ENCODE peak calls at places on chromosomes 13 and 19, in seven cellular contexts. I is HCT116, M is H1, C is endothelial cell of umbilical vein, B is GM12878, X is HepG2, F is K562. D is an unnamed sample.

GRCh38 chr19:42397315-42398166 is 7.4 kb upstream of the CNFN start:
- DNase-seq in I (no peak), X (no peak), M (no peak), B (no peak), C (no peak), F (no peak), D (no peak)

GRCh38 chr13:109318945-109319590 is 467.3 kb downstream of the IRS2 start:
- DNase-seq in B (no peak), M (no peak), C (no peak), F (no peak), I (no peak), X (no peak), D (no peak)

GRCh38 chr19:43229315-43229714 is 23.9 kb upstream of the PSG4 start:
- DNase-seq in F (peak), M (no peak), B (no peak), X (peak), I (peak), C (no peak), D (no peak)

GRCh38 chr13:50589139-50589538 is 254.4 kb downstream of the DLEU7 start:
- DNase-seq in M (no peak), C (no peak), I (no peak), X (no peak), F (no peak), B (no peak), D (no peak)

GRCh38 chr19:42175952-42176648 is 41.4 kb downstream of the DEDD2 start:
- DNase-seq in C (peak), F (no peak), M (no peak), I (no peak), B (no peak), X (no peak), D (no peak)

GRCh38 chr13:102440259-102440936 is 38.5 kb upstream of the FGF14 start:
- DNase-seq in M (no peak), I (no peak), X (no peak), C (no peak), B (peak), F (no peak), D (no peak)

GRCh38 chr13:94090773-94091172 is 388.7 kb downstream of the DCT start:
- DNase-seq in C (no peak), X (no peak), I (no peak), F (no peak), M (no peak), B (no peak), D (no peak)

GRCh38 chr13:28494537-28494860 is 429 bp downstream of the FLT1 start:
- DNase-seq in C (peak), F (no peak), I (no peak), X (no peak), M (no peak), B (no peak), D (no peak)

GRCh38 chr13:97256343-97256783 is 34.2 kb downstream of the MBNL2 start:
- DNase-seq in I (peak), C (peak), M (no peak), B (no peak), F (peak), X (peak), D (no peak)

GRCh38 chr13:102868366-102868936 is 22.6 kb downstream of the ERCC5 start:
- DNase-seq in B (no peak), I (no peak), F (no peak), M (no peak), C (no peak), X (no peak), D (no peak)

GRCh38 chr13:62687727-62688126 is 1272.1 kb upstream of the PCDH20 start:
- DNase-seq in X (no peak), I (no peak), B (no peak), M (no peak), C (no peak), F (no peak), D (no peak)

GRCh38 chr13:105937451-105937850 is 598.0 kb downstream of the EFNB2 start:
- DNase-seq in X (no peak), M (no peak), C (no peak), F (no peak), I (no peak), B (no peak), D (no peak)

GRCh38 chr13:32208860-32209259 is 106.3 kb downstream of the ZAR1L start:
- DNase-seq in X (no peak), C (no peak), I (no peak), M (no peak), F (no peak), B (no peak), D (no peak)

GRCh38 chr13:99377641-99378040 is 70.4 kb upstream of the GPR183 start:
- DNase-seq in M (peak), X (no peak), B (no peak), C (no peak), F (no peak), I (no peak), D (no peak)

GRCh38 chr13:96958286-96958891 is 35.9 kb downstream of the OXGR1 start:
- DNase-seq in C (peak), I (no peak), M (no peak), F (no peak), X (peak), B (no peak), D (peak)

GRCh38 chr19:55353803-55354697 is 469 bp downstream of the COX6B2 start:
- DNase-seq in C (peak), B (no peak), F (peak), I (peak), X (no peak), M (peak), D (no peak)
- H3K9ac ChIP-seq in C (no peak), B (no peak), F (peak), I (peak), X (peak), M (no peak), D (peak)

GRCh38 chr19:49440439-49441209 is 703 bp downstream of the SLC17A7 start:
- DNase-seq in X (no peak), B (no peak), F (no peak), M (no peak), C (no peak), I (no peak), D (no peak)
- TF ChIP-seq EZH2 in X (peak), B (no peak), F (no peak), M (no peak), C (no peak), I (no peak), D (no peak)

GRCh38 chr19:39074942-39075341 is 9.2 kb upstream of the ACP7 start:
- DNase-seq in C (no peak), M (no peak), I (no peak), X (no peak), B (no peak), F (no peak), D (no peak)

GRCh38 chr19:39082167-39082566 is 2.0 kb upstream of the ACP7 start:
- DNase-seq in I (no peak), M (no peak), C (no peak), X (no peak), B (no peak), F (no peak), D (no peak)

GRCh38 chr19:39077323-39077722 is 6.8 kb upstream of the ACP7 start:
- DNase-seq in C (no peak), X (no peak), B (no peak), I (no peak), M (no peak), F (no peak), D (no peak)

GRCh38 chr19:39080431-39080830 is 3.7 kb upstream of the ACP7 start:
- DNase-seq in M (no peak), F (no peak), I (no peak), C (no peak), X (no peak), B (no peak), D (no peak)

DNA sequence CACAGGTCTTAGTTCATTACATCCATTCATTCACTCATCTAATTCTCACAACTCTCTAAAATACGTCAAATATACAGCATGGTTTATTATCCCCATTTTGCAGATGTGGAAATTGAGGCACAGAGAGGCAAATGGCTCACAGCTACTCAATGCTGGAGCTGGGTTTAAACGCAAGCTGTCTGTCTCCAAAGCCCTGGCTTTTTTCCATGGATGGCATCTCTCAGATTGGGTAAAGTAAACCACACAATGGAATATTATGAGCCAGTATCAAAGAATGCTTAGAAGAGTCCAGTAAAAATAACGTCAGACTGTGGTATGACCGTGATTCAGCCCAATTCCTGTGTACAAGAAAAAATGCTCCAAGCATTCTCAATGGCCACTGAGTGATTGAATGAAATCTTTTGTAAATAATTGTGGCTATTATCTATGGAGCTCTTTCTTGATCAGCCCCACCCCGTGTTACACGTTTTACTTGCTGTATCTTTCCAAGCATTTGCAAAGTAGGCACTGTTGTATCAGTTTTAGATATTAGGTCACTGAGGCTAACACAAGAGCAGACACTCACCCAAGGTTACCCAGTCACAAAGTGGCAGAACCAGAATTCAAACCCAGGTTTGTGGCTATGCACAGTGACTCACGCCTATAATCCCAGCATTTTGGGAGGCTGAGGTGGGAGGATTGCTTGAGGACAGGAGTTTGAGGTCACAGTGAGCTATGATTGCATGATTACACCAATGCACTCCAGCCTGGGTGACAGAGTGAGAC is 5.5 kb upstream of the ACP7 start:
- DNase-seq in M (no peak), B (no peak), F (no peak), I (peak), C (peak), X (peak), D (no peak)
- TF ChIP-seq POLR2AphosphoS5 in M (no peak), B (no peak), F (no peak), I (peak), C (peak), X (no peak), D (no peak)

GRCh38 chr19:16372065-16372915 is 47.7 kb downstream of the KLF2 start:
- DNase-seq in F (no peak), I (no peak), X (no peak), B (no peak), C (no peak), M (no peak), D (no peak)
- H3K9ac ChIP-seq in F (peak), I (no peak), X (no peak), B (peak), C (no peak), M (no peak), D (no peak)

DNA sequence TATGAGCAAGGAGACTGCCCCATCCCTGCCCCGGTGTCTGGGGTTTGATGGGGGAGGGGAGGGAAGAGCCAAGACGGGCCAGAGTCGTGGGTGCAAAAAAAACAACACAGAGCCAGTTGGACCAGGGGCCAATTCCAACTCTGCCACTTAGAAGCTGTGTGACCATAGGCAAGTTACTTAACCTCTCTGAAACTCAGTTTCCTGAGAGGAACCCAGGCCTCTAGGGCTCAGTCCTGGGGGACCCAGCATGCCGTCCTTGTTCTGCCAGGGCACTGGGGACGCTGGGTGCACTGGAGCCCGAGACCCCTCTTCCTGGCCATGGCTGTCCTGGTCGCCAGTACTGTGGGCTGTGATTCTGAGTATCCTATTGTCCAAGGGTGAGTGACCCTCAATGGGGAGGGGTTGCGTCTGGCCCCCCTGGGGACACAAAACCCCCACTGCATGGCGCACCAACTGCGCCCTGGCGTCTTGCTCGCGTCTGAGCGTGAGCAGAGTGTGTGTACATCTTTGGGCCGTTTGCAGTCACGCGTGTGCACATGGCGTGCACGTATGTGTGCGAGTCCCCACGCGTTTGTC is 24.6 kb downstream of the CLEC4M start:
- DNase-seq in X (no peak), I (no peak), B (no peak), C (peak), F (no peak), M (peak), D (no peak)
- TF ChIP-seq EZH2 in X (no peak), I (no peak), B (no peak), C (peak), F (no peak), M (no peak), D (no peak)

DNA sequence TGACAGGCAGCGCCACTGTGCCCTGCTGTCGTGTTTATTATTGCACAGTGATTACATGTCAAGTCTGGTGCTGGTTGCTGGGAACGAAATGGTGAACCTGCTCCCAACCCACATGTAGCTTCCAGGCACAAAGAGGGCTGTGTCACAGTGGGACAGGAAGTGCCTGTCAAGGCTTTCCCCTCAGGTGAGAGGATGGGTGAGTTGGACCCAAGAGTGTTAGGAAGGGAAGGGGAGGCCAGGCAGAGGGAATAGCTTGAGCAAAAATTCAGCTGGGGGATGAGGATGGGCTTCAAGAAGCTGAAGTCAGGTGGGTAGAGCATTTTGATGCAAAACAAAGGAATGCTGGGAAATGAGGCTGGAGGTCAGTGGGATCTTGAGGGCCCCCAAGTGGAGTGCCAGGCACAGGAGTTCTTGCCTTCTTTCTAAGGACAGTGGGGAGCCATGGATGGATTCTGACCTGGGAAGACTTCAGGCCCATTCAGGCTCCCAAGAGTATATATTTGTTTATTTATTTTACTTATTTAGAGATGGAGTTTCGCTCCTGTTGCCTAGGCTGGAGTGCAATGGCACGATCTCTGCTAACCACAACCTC is 8.5 kb upstream of the QTRT1 start:
- DNase-seq in B (no peak), I (no peak), M (no peak), X (no peak), C (no peak), F (no peak), D (no peak)
- TF ChIP-seq POLR2AphosphoS5 in B (no peak), I (peak), M (no peak), X (peak), C (no peak), F (no peak), D (peak)

DNA sequence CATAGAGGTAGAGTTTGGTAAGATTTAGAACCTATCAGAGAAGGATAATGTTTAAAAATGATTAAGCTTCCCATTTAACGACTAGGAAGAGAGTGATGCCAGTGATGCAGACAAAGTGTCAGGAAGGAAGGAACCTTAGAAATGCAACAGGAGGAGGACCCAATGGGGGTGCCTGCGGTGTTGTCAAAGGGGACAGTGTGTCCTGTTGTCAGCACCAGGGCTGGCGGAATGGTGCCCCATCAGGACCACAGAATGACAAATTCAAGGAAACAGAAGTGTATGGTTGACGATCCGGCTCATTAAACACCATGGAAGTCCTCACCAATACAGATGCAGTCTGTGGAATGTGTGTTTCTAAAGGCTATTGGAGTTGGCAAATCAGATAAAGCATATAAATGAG is 19.3 kb downstream of the ATP12A start:
- DNase-seq in I (no peak), M (no peak), F (no peak), X (no peak), B (no peak), C (no peak), D (no peak)
- H3K9ac ChIP-seq in I (no peak), M (no peak), F (no peak), X (no peak), B (no peak), C (no peak), D (no peak)

DNA sequence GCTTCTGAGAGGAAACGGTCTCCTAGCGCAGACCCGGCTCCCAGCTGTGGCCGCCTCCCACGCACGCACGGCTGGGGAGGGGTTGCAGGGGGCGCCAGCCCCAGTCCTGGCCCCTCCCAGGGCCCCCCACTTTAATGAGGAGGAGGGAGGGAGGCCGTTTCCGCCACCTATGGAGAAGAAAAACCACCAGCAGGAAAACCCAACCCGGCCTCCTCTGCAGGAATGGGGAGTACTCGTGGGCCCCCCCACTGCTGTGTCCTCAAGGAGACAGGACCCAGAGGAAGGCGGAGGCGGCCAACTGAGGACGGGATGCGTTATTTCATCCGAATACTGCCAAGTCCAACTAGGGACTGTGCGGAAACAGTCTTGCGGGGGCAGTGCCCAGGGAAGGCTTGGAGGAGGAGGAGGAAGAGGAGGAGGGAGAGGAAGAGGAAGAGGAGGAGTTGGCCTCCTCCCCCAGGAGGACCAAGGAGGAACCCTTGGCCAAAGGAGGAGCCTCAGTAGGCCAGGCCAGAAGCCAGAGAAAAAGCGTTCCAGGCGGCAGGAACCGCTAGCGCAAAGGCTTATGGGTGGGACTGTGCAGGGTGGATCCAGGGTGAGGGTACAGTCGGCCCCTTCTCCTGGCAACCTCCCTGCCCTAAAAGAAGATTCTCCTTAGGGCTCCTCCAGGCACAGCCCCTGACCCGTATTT is 3.9 kb upstream of the SSBP4 start:
- DNase-seq in B (no peak), X (no peak), M (no peak), C (peak), F (peak), I (no peak), D (peak)
- TF ChIP-seq EZH2 in B (no peak), X (no peak), M (no peak), C (no peak), F (no peak), I (no peak), D (no peak)

GRCh38 chr19:3457531-3458228 is 22.6 kb downstream of the SMIM24 start:
- DNase-seq in F (no peak), I (no peak), C (no peak), M (no peak), X (no peak), B (no peak), D (no peak)
- TF ChIP-seq POLR2AphosphoS5 in F (no peak), I (no peak), C (no peak), M (no peak), X (no peak), B (no peak), D (no peak)